ENCODE peak calls at places on chromosomes 4 and X, in ten cellular contexts. One of them, this sample, is unnamed.

GRCh38 chrX:132171881-132172280 is 44.1 kb upstream of the FRMD7 start:
- DNase-seq in AG09319: no peak
- DNase-seq in heart left ventricle: no peak
- DNase-seq in EL: no peak
- DNase-seq in A673: no peak
- DNase-seq in NCI-H1092: no peak
- DNase-seq in AG10803: no peak
- DNase-seq in COR-L47: no peak
- DNase-seq in left cardiac atrium: no peak
- DNase-seq in HepG2: no peak
- DNase-seq in this sample: no peak

GRCh38 chrX:101383679-101384078 is 2.3 kb downstream of the BTK start:
- DNase-seq in AG10803: no peak
- DNase-seq in EL: no peak
- DNase-seq in left cardiac atrium: no peak
- DNase-seq in HepG2: no peak
- DNase-seq in A673: no peak
- DNase-seq in COR-L47: no peak
- DNase-seq in heart left ventricle: no peak
- DNase-seq in AG09319: no peak
- DNase-seq in NCI-H1092: no peak
- DNase-seq in this sample: no peak

GRCh38 chr4:112213091-112213490 is 18.5 kb upstream of the AP1AR start:
- DNase-seq in COR-L47: no peak
- DNase-seq in NCI-H1092: no peak
- DNase-seq in AG09319: no peak
- DNase-seq in A673: no peak
- DNase-seq in HepG2: peak; percentile 30
- DNase-seq in EL: peak; percentile 67
- DNase-seq in left cardiac atrium: no peak
- DNase-seq in heart left ventricle: no peak
- DNase-seq in AG10803: peak; percentile 3
- DNase-seq in this sample: no peak

GRCh38 chr4:54277691-54278090 is 48.6 kb downstream of the PDGFRA start:
- DNase-seq in A673: peak; percentile 2
- DNase-seq in EL: peak; percentile 65
- DNase-seq in left cardiac atrium: peak; percentile 31
- DNase-seq in COR-L47: no peak
- DNase-seq in AG09319: no peak
- DNase-seq in NCI-H1092: no peak
- DNase-seq in heart left ventricle: no peak
- DNase-seq in HepG2: no peak
- DNase-seq in AG10803: peak; percentile 64
- DNase-seq in this sample: peak; percentile 51

GRCh38 chr4:161428180-161428965 is 735.4 kb downstream of the FSTL5 start:
- DNase-seq in HepG2: no peak
- DNase-seq in COR-L47: no peak
- DNase-seq in left cardiac atrium: no peak
- DNase-seq in AG10803: no peak
- DNase-seq in EL: no peak
- DNase-seq in heart left ventricle: no peak
- DNase-seq in AG09319: no peak
- DNase-seq in A673: no peak
- DNase-seq in NCI-H1092: no peak
- DNase-seq in this sample: no peak

GRCh38 chrX:132716006-132716405 is 227.2 kb upstream of the MBNL3 start:
- DNase-seq in EL: no peak
- DNase-seq in A673: no peak
- DNase-seq in NCI-H1092: no peak
- DNase-seq in HepG2: no peak
- DNase-seq in AG10803: no peak
- DNase-seq in AG09319: no peak
- DNase-seq in left cardiac atrium: no peak
- DNase-seq in COR-L47: no peak
- DNase-seq in heart left ventricle: no peak
- DNase-seq in this sample: peak; percentile 2

GRCh38 chr4:44928785-44929184 is 202.4 kb upstream of the GNPDA2 start:
- DNase-seq in EL: no peak
- DNase-seq in COR-L47: no peak
- DNase-seq in heart left ventricle: no peak
- DNase-seq in A673: no peak
- DNase-seq in left cardiac atrium: no peak
- DNase-seq in AG09319: no peak
- DNase-seq in NCI-H1092: no peak
- DNase-seq in HepG2: no peak
- DNase-seq in AG10803: no peak
- DNase-seq in this sample: no peak

GRCh38 chr4:153934689-153935017 is 145.8 kb upstream of the SFRP2 start:
- DNase-seq in COR-L47: no peak
- DNase-seq in heart left ventricle: no peak
- DNase-seq in A673: no peak
- DNase-seq in HepG2: no peak
- DNase-seq in NCI-H1092: no peak
- DNase-seq in left cardiac atrium: no peak
- DNase-seq in EL: no peak
- DNase-seq in AG10803: peak; percentile 77
- DNase-seq in AG09319: peak; percentile 15
- DNase-seq in this sample: no peak

GRCh38 chr4:97910005-97910404 is 233.3 kb downstream of the STPG2 start:
- DNase-seq in AG10803: no peak
- DNase-seq in A673: peak; percentile 2
- DNase-seq in COR-L47: peak; percentile 14
- DNase-seq in left cardiac atrium: no peak
- DNase-seq in EL: no peak
- DNase-seq in AG09319: no peak
- DNase-seq in heart left ventricle: no peak
- DNase-seq in HepG2: no peak
- DNase-seq in NCI-H1092: no peak
- DNase-seq in this sample: peak; percentile 84

GRCh38 chr4:6245246-6246169 is 24.1 kb upstream of the WFS1 start:
- DNase-seq in left cardiac atrium: no peak
- DNase-seq in HepG2: no peak
- DNase-seq in EL: no peak
- DNase-seq in COR-L47: no peak
- DNase-seq in AG10803: no peak
- DNase-seq in NCI-H1092: no peak
- DNase-seq in AG09319: no peak
- DNase-seq in A673: no peak
- DNase-seq in heart left ventricle: no peak
- DNase-seq in this sample: no peak

GRCh38 chrX:132209527-132209926 is 9.7 kb downstream of the RAP2C start:
- DNase-seq in AG10803: peak; percentile 56
- DNase-seq in left cardiac atrium: no peak
- DNase-seq in NCI-H1092: no peak
- DNase-seq in A673: peak; percentile 84
- DNase-seq in heart left ventricle: no peak
- DNase-seq in AG09319: no peak
- DNase-seq in EL: peak; percentile 24
- DNase-seq in HepG2: no peak
- DNase-seq in COR-L47: no peak
- DNase-seq in this sample: no peak

GRCh38 chr4:6619466-6620255 is 20.8 kb upstream of the MRFAP1 start:
- DNase-seq in AG10803: no peak
- DNase-seq in HepG2: no peak
- DNase-seq in COR-L47: no peak
- DNase-seq in left cardiac atrium: no peak
- DNase-seq in heart left ventricle: no peak
- DNase-seq in NCI-H1092: no peak
- DNase-seq in EL: no peak
- DNase-seq in A673: no peak
- DNase-seq in AG09319: no peak
- DNase-seq in this sample: no peak

GRCh38 chrX:1591863-1592127 is 391 bp downstream of the AKAP17A start:
- DNase-seq in HepG2: no peak
- DNase-seq in heart left ventricle: no peak
- DNase-seq in left cardiac atrium: no peak
- DNase-seq in NCI-H1092: no peak
- DNase-seq in AG09319: no peak
- DNase-seq in COR-L47: no peak
- DNase-seq in AG10803: no peak
- DNase-seq in A673: no peak
- DNase-seq in EL: no peak
- DNase-seq in this sample: no peak

GRCh38 chr4:56764775-56765174 is 56.7 kb downstream of the SPINK2 start:
- DNase-seq in left cardiac atrium: no peak
- DNase-seq in HepG2: no peak
- DNase-seq in A673: no peak
- DNase-seq in NCI-H1092: no peak
- DNase-seq in AG10803: peak; percentile 62
- DNase-seq in heart left ventricle: no peak
- DNase-seq in EL: peak; percentile 48
- DNase-seq in AG09319: no peak
- DNase-seq in COR-L47: no peak
- DNase-seq in this sample: peak; percentile 23

GRCh38 chrX:16712116-16712824 is at the start of gene CTPS2:
- DNase-seq in A673: peak; percentile 78
- DNase-seq in AG10803: peak; percentile 46
- DNase-seq in AG09319: no peak
- DNase-seq in NCI-H1092: peak; percentile 24
- DNase-seq in left cardiac atrium: peak; percentile 66
- DNase-seq in HepG2: peak; percentile 39
- DNase-seq in COR-L47: peak; percentile 22
- DNase-seq in heart left ventricle: peak; percentile 41
- DNase-seq in EL: peak; percentile 61
- DNase-seq in this sample: peak; percentile 81

GRCh38 chr4:36316544-36317082 is 35.2 kb downstream of the DTHD1 start:
- DNase-seq in left cardiac atrium: no peak
- DNase-seq in heart left ventricle: no peak
- DNase-seq in NCI-H1092: no peak
- DNase-seq in EL: no peak
- DNase-seq in A673: no peak
- DNase-seq in AG10803: no peak
- DNase-seq in COR-L47: no peak
- DNase-seq in HepG2: no peak
- DNase-seq in AG09319: no peak
- DNase-seq in this sample: no peak

GRCh38 chr4:184283659-184284335 is 66.1 kb upstream of the ENPP6 start:
- DNase-seq in A673: no peak
- DNase-seq in AG10803: no peak
- DNase-seq in AG09319: no peak
- DNase-seq in NCI-H1092: no peak
- DNase-seq in COR-L47: no peak
- DNase-seq in heart left ventricle: no peak
- DNase-seq in left cardiac atrium: no peak
- DNase-seq in HepG2: no peak
- DNase-seq in EL: no peak
- DNase-seq in this sample: peak; percentile 82

GRCh38 chr4:177118596-177118995 is 191.1 kb upstream of the NEIL3 start:
- DNase-seq in AG09319: peak; percentile 96
- DNase-seq in COR-L47: no peak
- DNase-seq in heart left ventricle: no peak
- DNase-seq in HepG2: no peak
- DNase-seq in left cardiac atrium: peak; percentile 42
- DNase-seq in AG10803: peak; percentile 100
- DNase-seq in EL: peak; percentile 92
- DNase-seq in NCI-H1092: no peak
- DNase-seq in A673: no peak
- DNase-seq in this sample: no peak

GRCh38 chrX:103453655-103454054 is 65.6 kb downstream of the RAB40A start:
- DNase-seq in NCI-H1092: no peak
- DNase-seq in AG10803: peak; percentile 86
- DNase-seq in left cardiac atrium: no peak
- DNase-seq in A673: peak; percentile 19
- DNase-seq in AG09319: peak; percentile 83
- DNase-seq in HepG2: no peak
- DNase-seq in heart left ventricle: no peak
- DNase-seq in EL: peak; percentile 92
- DNase-seq in COR-L47: peak; percentile 5
- DNase-seq in this sample: peak; percentile 73

GRCh38 chr4:184457530-184458249 is 16.7 kb downstream of the IRF2 start:
- DNase-seq in left cardiac atrium: no peak
- DNase-seq in A673: no peak
- DNase-seq in heart left ventricle: no peak
- DNase-seq in AG10803: peak; percentile 36
- DNase-seq in COR-L47: peak; percentile 26
- DNase-seq in HepG2: no peak
- DNase-seq in AG09319: no peak
- DNase-seq in EL: no peak
- DNase-seq in NCI-H1092: no peak
- DNase-seq in this sample: no peak

GRCh38 chrX:42384956-42385355 is 393.0 kb downstream of the PPP1R2C start:
- DNase-seq in AG09319: no peak
- DNase-seq in heart left ventricle: no peak
- DNase-seq in NCI-H1092: no peak
- DNase-seq in COR-L47: no peak
- DNase-seq in A673: peak; percentile 4
- DNase-seq in EL: no peak
- DNase-seq in left cardiac atrium: no peak
- DNase-seq in AG10803: no peak
- DNase-seq in HepG2: no peak
- DNase-seq in this sample: no peak

GRCh38 chrX:51420610-51421009 is 75.8 kb downstream of the NUDT11 start:
- DNase-seq in COR-L47: peak; percentile 3
- DNase-seq in AG09319: no peak
- DNase-seq in NCI-H1092: no peak
- DNase-seq in AG10803: peak; percentile 40
- DNase-seq in EL: peak; percentile 2
- DNase-seq in heart left ventricle: no peak
- DNase-seq in left cardiac atrium: no peak
- DNase-seq in HepG2: peak; percentile 5
- DNase-seq in A673: peak; percentile 64
- DNase-seq in this sample: peak; percentile 73

GRCh38 chr4:772118-772517 is 53.8 kb downstream of the CPLX1 start:
- DNase-seq in AG09319: no peak
- DNase-seq in A673: no peak
- DNase-seq in COR-L47: no peak
- DNase-seq in left cardiac atrium: no peak
- DNase-seq in heart left ventricle: no peak
- DNase-seq in AG10803: no peak
- DNase-seq in HepG2: no peak
- DNase-seq in NCI-H1092: no peak
- DNase-seq in EL: no peak
- DNase-seq in this sample: no peak

GRCh38 chr4:79232555-79232954 is 93.3 kb downstream of the NAA11 start:
- DNase-seq in NCI-H1092: no peak
- DNase-seq in HepG2: no peak
- DNase-seq in COR-L47: no peak
- DNase-seq in EL: no peak
- DNase-seq in AG10803: no peak
- DNase-seq in left cardiac atrium: no peak
- DNase-seq in heart left ventricle: no peak
- DNase-seq in A673: no peak
- DNase-seq in AG09319: no peak
- DNase-seq in this sample: no peak

This sample was measured in DMS53.